ENCODE peak calls at places on chromosome 15, in four cellular contexts. One of them, this sample, is unnamed.

GRCh38 chr15:74240002-74240568 is 4.0 kb downstream of the CCDC33 start:
- DNase-seq in Panc1: peak
- DNase-seq in sciatic nerve: peak
- DNase-seq in neuronal stem cell: no peak
- DNase-seq in this sample: peak

GRCh38 chr15:48602358-48603122 is 43.0 kb downstream of the FBN1 start:
- DNase-seq in Panc1: no peak
- DNase-seq in sciatic nerve: no peak
- DNase-seq in neuronal stem cell: no peak
- DNase-seq in this sample: no peak

GRCh38 chr15:39442898-39443297 is 138.0 kb upstream of the THBS1 start:
- DNase-seq in Panc1: no peak
- DNase-seq in sciatic nerve: no peak
- DNase-seq in neuronal stem cell: no peak
- DNase-seq in this sample: no peak

GRCh38 chr15:39756806-39757522 is 25.7 kb downstream of the FSIP1 start:
- DNase-seq in Panc1: peak
- DNase-seq in sciatic nerve: no peak
- DNase-seq in neuronal stem cell: peak
- DNase-seq in this sample: peak

GRCh38 chr15:49852756-49853155 is 231.9 kb downstream of the DTWD1 start:
- DNase-seq in Panc1: no peak
- DNase-seq in sciatic nerve: no peak
- DNase-seq in neuronal stem cell: no peak
- DNase-seq in this sample: no peak

GRCh38 chr15:77012868-77013267 is 17.9 kb downstream of the PSTPIP1 start:
- DNase-seq in Panc1: no peak
- DNase-seq in sciatic nerve: no peak
- DNase-seq in neuronal stem cell: no peak
- DNase-seq in this sample: no peak

GRCh38 chr15:29921130-29921601 is 98.9 kb upstream of the TJP1 start:
- DNase-seq in Panc1: no peak
- DNase-seq in sciatic nerve: no peak
- DNase-seq in neuronal stem cell: no peak
- DNase-seq in this sample: peak

GRCh38 chr15:88487176-88487795 is 19.8 kb downstream of the MRPS11 start:
- DNase-seq in Panc1: no peak
- DNase-seq in sciatic nerve: no peak
- DNase-seq in neuronal stem cell: no peak
- DNase-seq in this sample: no peak

GRCh38 chr15:75606711-75607684 is 18.5 kb downstream of the SNUPN start:
- DNase-seq in Panc1: no peak
- DNase-seq in sciatic nerve: no peak
- DNase-seq in neuronal stem cell: no peak
- DNase-seq in this sample: no peak

GRCh38 chr15:31439328-31439727 is 112.7 kb downstream of the KLF13 start:
- DNase-seq in Panc1: no peak
- DNase-seq in sciatic nerve: no peak
- DNase-seq in neuronal stem cell: no peak
- DNase-seq in this sample: peak

GRCh38 chr15:91866371-91866905 is 12.9 kb downstream of the SLCO3A1 start:
- DNase-seq in Panc1: no peak
- DNase-seq in sciatic nerve: no peak
- DNase-seq in neuronal stem cell: no peak
- DNase-seq in this sample: no peak

GRCh38 chr15:56042982-56043980 is 49.9 kb upstream of the NEDD4 start:
- DNase-seq in Panc1: no peak
- DNase-seq in sciatic nerve: no peak
- DNase-seq in neuronal stem cell: no peak
- DNase-seq in this sample: no peak

GRCh38 chr15:85642054-85642692 is 152.6 kb downstream of the KLHL25 start:
- DNase-seq in Panc1: no peak
- DNase-seq in sciatic nerve: no peak
- DNase-seq in neuronal stem cell: no peak
- DNase-seq in this sample: no peak

GRCh38 chr15:71660501-71660900 is 149.9 kb upstream of the NR2E3 start:
- DNase-seq in Panc1: no peak
- DNase-seq in sciatic nerve: no peak
- DNase-seq in neuronal stem cell: no peak
- DNase-seq in this sample: no peak

GRCh38 chr15:98859149-98859548 is 148.4 kb downstream of the PGPEP1L start:
- DNase-seq in Panc1: no peak
- DNase-seq in sciatic nerve: no peak
- DNase-seq in neuronal stem cell: no peak
- DNase-seq in this sample: no peak

GRCh38 chr15:49610166-49610918 is 10.3 kb downstream of the FAM227B start:
- DNase-seq in Panc1: no peak
- DNase-seq in sciatic nerve: no peak
- DNase-seq in neuronal stem cell: no peak
- DNase-seq in this sample: no peak

GRCh38 chr15:31083394-31083790 is 18.1 kb downstream of the TRPM1 start:
- DNase-seq in Panc1: no peak
- DNase-seq in sciatic nerve: no peak
- DNase-seq in neuronal stem cell: no peak
- DNase-seq in this sample: no peak

GRCh38 chr15:26891448-26891881 is 24.6 kb downstream of the GABRA5 start:
- DNase-seq in Panc1: peak
- DNase-seq in sciatic nerve: peak
- DNase-seq in neuronal stem cell: peak
- DNase-seq in this sample: no peak

GRCh38 chr15:67303490-67304363 is 49.1 kb downstream of the IQCH start:
- DNase-seq in Panc1: peak
- DNase-seq in sciatic nerve: no peak
- DNase-seq in neuronal stem cell: no peak
- DNase-seq in this sample: peak

GRCh38 chr15:76663529-76663928 is 241.6 kb downstream of the SCAPER start:
- DNase-seq in Panc1: no peak
- DNase-seq in sciatic nerve: no peak
- DNase-seq in neuronal stem cell: no peak
- DNase-seq in this sample: no peak

GRCh38 chr15:68593826-68594532 is 15.2 kb downstream of the CORO2B start:
- DNase-seq in Panc1: no peak
- DNase-seq in sciatic nerve: no peak
- DNase-seq in neuronal stem cell: no peak
- DNase-seq in this sample: no peak

GRCh38 chr15:98866503-98866902 is 141.1 kb downstream of the PGPEP1L start:
- DNase-seq in Panc1: no peak
- DNase-seq in sciatic nerve: no peak
- DNase-seq in neuronal stem cell: no peak
- DNase-seq in this sample: no peak

GRCh38 chr15:25862469-25863066 is 559 bp downstream of the ATP10A start:
- DNase-seq in Panc1: no peak
- DNase-seq in sciatic nerve: no peak
- DNase-seq in neuronal stem cell: no peak
- DNase-seq in this sample: no peak

GRCh38 chr15:40933520-40933904 is 4.4 kb downstream of the DLL4 start:
- DNase-seq in Panc1: no peak
- DNase-seq in sciatic nerve: no peak
- DNase-seq in neuronal stem cell: no peak
- DNase-seq in this sample: no peak

GRCh38 chr15:67501177-67501835 is 19.6 kb upstream of the C15orf61 start:
- DNase-seq in Panc1: no peak
- DNase-seq in sciatic nerve: no peak
- DNase-seq in neuronal stem cell: no peak
- DNase-seq in this sample: no peak